ENCODE peak calls at places on chromosomes 13 and 19, in eight cellular contexts. One of them, this sample, is unnamed.
A peak's percentile ranks its signal among the peaks of the same experiment; 100 is the strongest.

GRCh38 chr19:54029930-54030490 is 33.7 kb downstream of the VSTM1 start:
- DNase-seq in ovary: peak; percentile 19
- DNase-seq in left ventricle myocardium inferior: peak; percentile 31
- DNase-seq in spleen: peak; percentile 76
- DNase-seq in HL-60: no peak
- DNase-seq in lower leg skin: no peak
- DNase-seq in HFF-Myc: peak; percentile 61
- DNase-seq in AG04450: no peak
- DNase-seq in this sample: peak; percentile 55

GRCh38 chr13:26708007-26708297 is 52.6 kb downstream of the GPR12 start:
- DNase-seq in AG04450: no peak
- DNase-seq in left ventricle myocardium inferior: no peak
- DNase-seq in lower leg skin: no peak
- DNase-seq in ovary: no peak
- DNase-seq in HFF-Myc: no peak
- DNase-seq in spleen: no peak
- DNase-seq in HL-60: no peak
- DNase-seq in this sample: no peak

GRCh38 chr19:11100064-11100463 is 10.8 kb downstream of the LDLR start:
- DNase-seq in HL-60: no peak
- DNase-seq in left ventricle myocardium inferior: no peak
- DNase-seq in spleen: no peak
- DNase-seq in HFF-Myc: no peak
- DNase-seq in AG04450: no peak
- DNase-seq in lower leg skin: no peak
- DNase-seq in ovary: no peak
- DNase-seq in this sample: no peak

GRCh38 chr19:41587101-41587837 is 11.3 kb downstream of the CEACAM21 start:
- DNase-seq in lower leg skin: no peak
- DNase-seq in HFF-Myc: no peak
- DNase-seq in left ventricle myocardium inferior: no peak
- DNase-seq in spleen: peak; percentile 19
- DNase-seq in ovary: no peak
- DNase-seq in HL-60: no peak
- DNase-seq in AG04450: no peak
- DNase-seq in this sample: no peak

GRCh38 chr19:45716314-45717130 is 14.2 kb downstream of the FBXO46 start:
- DNase-seq in lower leg skin: no peak
- DNase-seq in left ventricle myocardium inferior: no peak
- DNase-seq in ovary: peak; percentile 41
- DNase-seq in spleen: no peak
- DNase-seq in HL-60: no peak
- DNase-seq in AG04450: no peak
- DNase-seq in HFF-Myc: no peak
- DNase-seq in this sample: peak; percentile 51

GRCh38 chr13:33611016-33611805 is 206.7 kb upstream of the RFC3 start:
- DNase-seq in lower leg skin: no peak
- DNase-seq in AG04450: peak; percentile 23
- DNase-seq in HL-60: no peak
- DNase-seq in ovary: peak; percentile 39
- DNase-seq in spleen: no peak
- DNase-seq in HFF-Myc: no peak
- DNase-seq in left ventricle myocardium inferior: peak; percentile 76
- DNase-seq in this sample: peak; percentile 61

GRCh38 chr19:29843180-29844051 is 31.6 kb downstream of the CCNE1 start:
- DNase-seq in HFF-Myc: no peak
- DNase-seq in spleen: peak; percentile 88
- DNase-seq in AG04450: no peak
- DNase-seq in ovary: peak; percentile 62
- DNase-seq in HL-60: no peak
- DNase-seq in lower leg skin: no peak
- DNase-seq in left ventricle myocardium inferior: peak; percentile 36
- DNase-seq in this sample: no peak

GRCh38 chr19:58543826-58544590 is at the start of gene TRIM28:
- DNase-seq in left ventricle myocardium inferior: peak; percentile 98
- DNase-seq in HFF-Myc: peak; percentile 98
- DNase-seq in ovary: peak; percentile 100
- DNase-seq in lower leg skin: peak; percentile 100
- DNase-seq in AG04450: peak; percentile 99
- DNase-seq in spleen: peak; percentile 100
- DNase-seq in HL-60: peak; percentile 99
- DNase-seq in this sample: peak; percentile 98

GRCh38 chr13:105139048-105139379 is 1396.4 kb downstream of the EFNB2 start:
- DNase-seq in HFF-Myc: no peak
- DNase-seq in spleen: no peak
- DNase-seq in HL-60: no peak
- DNase-seq in left ventricle myocardium inferior: no peak
- DNase-seq in lower leg skin: no peak
- DNase-seq in ovary: no peak
- DNase-seq in AG04450: no peak
- DNase-seq in this sample: no peak

GRCh38 chr13:80955487-80955886 is 614.6 kb upstream of the SPRY2 start:
- DNase-seq in HFF-Myc: no peak
- DNase-seq in AG04450: no peak
- DNase-seq in HL-60: no peak
- DNase-seq in left ventricle myocardium inferior: no peak
- DNase-seq in lower leg skin: no peak
- DNase-seq in spleen: no peak
- DNase-seq in ovary: no peak
- DNase-seq in this sample: peak; percentile 58

GRCh38 chr19:383922-384800 is 24.8 kb downstream of the C2CD4C start:
- DNase-seq in spleen: peak; percentile 75
- DNase-seq in left ventricle myocardium inferior: no peak
- DNase-seq in ovary: no peak
- DNase-seq in HFF-Myc: no peak
- DNase-seq in lower leg skin: peak; percentile 77
- DNase-seq in HL-60: no peak
- DNase-seq in AG04450: no peak
- DNase-seq in this sample: no peak

DNA sequence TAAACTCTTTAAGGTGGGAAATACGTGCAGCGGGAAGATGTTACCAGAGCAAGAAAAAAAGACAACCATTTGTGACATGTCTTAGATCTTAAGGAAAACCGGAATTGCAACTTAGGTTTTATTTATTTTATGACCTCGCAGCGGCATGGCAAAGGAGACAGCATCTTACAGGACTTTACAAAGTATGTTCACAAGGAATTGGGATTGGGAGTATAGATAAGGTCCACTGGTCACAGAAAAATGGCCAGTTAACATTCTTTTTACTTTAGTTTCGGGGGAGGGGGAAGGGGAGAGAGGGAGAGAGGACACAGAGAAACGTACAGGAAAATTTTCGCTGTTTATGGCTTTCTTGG is 104.5 kb upstream of the DIAPH3 start:
- DNase-seq in left ventricle myocardium inferior: no peak
- DNase-seq in spleen: no peak
- DNase-seq in lower leg skin: no peak
- DNase-seq in HFF-Myc: no peak
- DNase-seq in AG04450: no peak
- DNase-seq in ovary: no peak
- DNase-seq in HL-60: no peak
- DNase-seq in this sample: no peak
- H3K4me3 ChIP-seq in left ventricle myocardium inferior: peak overlapping the region; percentile 58
- H3K4me3 ChIP-seq in spleen: peak overlapping the region; percentile 64
- H3K4me3 ChIP-seq in lower leg skin: no peak overlapping the region
- H3K4me3 ChIP-seq in HFF-Myc: peak overlapping the region; percentile 23
- H3K4me3 ChIP-seq in AG04450: peak overlapping the region; percentile 48
- H3K4me3 ChIP-seq in ovary: peak overlapping the region; percentile 23
- H3K4me3 ChIP-seq in HL-60: peak overlapping the region; percentile 38
- H3K4me3 ChIP-seq in this sample: peak overlapping the region; percentile 51

GRCh38 chr19:2044709-2045500 is 6.1 kb downstream of the MKNK2 start:
- DNase-seq in HFF-Myc: no peak
- DNase-seq in AG04450: no peak
- DNase-seq in left ventricle myocardium inferior: no peak
- DNase-seq in HL-60: no peak
- DNase-seq in ovary: no peak
- DNase-seq in lower leg skin: peak; percentile 84
- DNase-seq in spleen: no peak
- DNase-seq in this sample: no peak

GRCh38 chr19:2043269-2043641 is 7.8 kb downstream of the MKNK2 start:
- DNase-seq in spleen: peak; percentile 78
- DNase-seq in AG04450: no peak
- DNase-seq in lower leg skin: peak; percentile 85
- DNase-seq in HL-60: peak; percentile 28
- DNase-seq in HFF-Myc: no peak
- DNase-seq in left ventricle myocardium inferior: no peak
- DNase-seq in ovary: peak; percentile 51
- DNase-seq in this sample: no peak

GRCh38 chr19:2045501-2046045 is 5.5 kb downstream of the MKNK2 start:
- DNase-seq in left ventricle myocardium inferior: no peak
- DNase-seq in spleen: peak; percentile 78
- DNase-seq in lower leg skin: peak; percentile 87
- DNase-seq in AG04450: no peak
- DNase-seq in HFF-Myc: no peak
- DNase-seq in HL-60: no peak
- DNase-seq in ovary: no peak
- DNase-seq in this sample: no peak

GRCh38 chr19:2042485-2043268 is 8.4 kb downstream of the MKNK2 start:
- DNase-seq in left ventricle myocardium inferior: no peak
- DNase-seq in lower leg skin: peak; percentile 93
- DNase-seq in ovary: peak; percentile 79
- DNase-seq in spleen: peak; percentile 89
- DNase-seq in AG04450: no peak
- DNase-seq in HL-60: peak; percentile 38
- DNase-seq in HFF-Myc: no peak
- DNase-seq in this sample: no peak

DNA sequence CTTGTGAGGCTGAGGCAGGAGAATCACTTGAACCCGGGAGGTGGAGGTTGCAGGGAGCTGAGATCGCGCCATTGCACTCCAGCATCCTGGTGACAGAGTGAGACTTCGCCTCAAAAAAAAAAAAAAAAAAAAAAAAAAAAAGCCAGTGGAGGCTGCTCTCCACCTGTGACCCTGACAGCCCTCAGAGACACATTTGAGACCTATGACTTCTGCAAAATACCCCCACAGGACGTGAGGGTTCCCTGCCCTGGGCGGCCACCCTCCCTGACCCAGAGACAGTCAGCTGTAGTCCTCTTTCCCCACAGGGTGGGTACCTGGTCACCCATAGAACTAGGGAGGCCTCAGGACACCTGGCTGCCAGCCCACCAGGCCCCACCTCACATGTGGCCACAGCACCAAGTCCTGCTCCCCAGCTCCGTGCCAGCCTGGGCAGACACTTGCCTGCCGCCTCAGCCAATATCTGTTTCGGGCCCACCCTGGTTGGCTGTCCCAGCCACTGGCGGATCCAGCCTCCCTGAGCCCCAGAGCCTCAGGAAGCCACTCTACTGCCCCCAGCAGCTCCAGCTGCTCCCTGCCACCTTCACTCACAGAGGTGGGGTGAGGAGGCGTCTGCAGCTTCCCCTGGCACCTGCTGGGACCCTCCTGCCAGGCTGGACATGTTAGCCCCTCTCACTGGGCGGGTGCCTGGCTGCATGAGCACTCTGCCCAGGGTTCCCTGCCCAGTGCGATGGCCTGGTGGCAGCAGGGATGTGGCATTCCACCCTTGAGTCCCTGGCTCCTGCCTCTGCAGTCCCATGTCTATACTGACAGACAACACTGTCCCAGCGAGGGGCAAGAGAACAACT is 7.0 kb downstream of the MKNK2 start:
- DNase-seq in left ventricle myocardium inferior: no peak
- DNase-seq in spleen: peak; percentile 84
- DNase-seq in HFF-Myc: no peak
- DNase-seq in AG04450: no peak
- DNase-seq in lower leg skin: peak; percentile 85
- DNase-seq in HL-60: peak; percentile 29
- DNase-seq in ovary: peak; percentile 49
- DNase-seq in this sample: no peak
- TF ChIP-seq CTCF in left ventricle myocardium inferior: peak; percentile 11
- TF ChIP-seq CTCF in spleen: no peak
- TF ChIP-seq CTCF in HFF-Myc: no peak
- TF ChIP-seq CTCF in AG04450: no peak
- TF ChIP-seq CTCF in lower leg skin: no peak
- TF ChIP-seq CTCF in HL-60: no peak
- TF ChIP-seq CTCF in ovary: no peak
- TF ChIP-seq CTCF in this sample: no peak

DNA sequence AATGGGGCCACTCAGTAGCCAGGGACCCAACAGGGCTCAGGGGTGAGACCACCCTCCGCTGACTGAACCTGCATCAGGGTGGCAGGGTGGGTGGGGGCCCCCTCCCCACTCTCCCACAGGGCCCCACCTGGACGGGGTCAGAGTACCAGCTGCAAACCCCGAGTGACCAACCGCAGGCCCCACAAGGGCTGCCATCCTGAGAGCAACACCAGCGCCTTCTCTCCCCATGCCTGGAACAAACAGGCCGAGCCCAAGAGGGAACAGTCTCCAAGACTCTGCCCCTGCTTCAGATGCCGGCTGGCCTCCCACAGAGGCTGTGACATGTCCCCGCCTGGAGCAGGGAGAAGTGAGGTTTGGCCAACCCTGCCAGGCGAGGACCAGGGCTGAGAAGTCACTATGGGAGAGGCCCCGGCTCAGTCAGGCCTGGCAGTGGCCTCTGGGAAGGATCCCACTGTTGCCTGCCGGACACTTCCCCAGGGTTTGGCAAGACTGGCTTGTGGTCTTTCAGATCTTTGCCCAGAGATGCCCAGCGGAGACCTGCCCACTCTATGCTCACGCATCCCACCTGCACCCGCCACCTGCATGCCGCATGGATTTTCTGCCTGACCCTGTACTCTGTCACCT is 27.2 kb downstream of the MPND start:
- DNase-seq in HFF-Myc: no peak
- DNase-seq in ovary: peak; percentile 33
- DNase-seq in lower leg skin: peak; percentile 83
- DNase-seq in HL-60: no peak
- DNase-seq in left ventricle myocardium inferior: no peak
- DNase-seq in spleen: no peak
- DNase-seq in AG04450: no peak
- DNase-seq in this sample: no peak
- H3K4me3 ChIP-seq in HFF-Myc: no peak overlapping the region
- H3K4me3 ChIP-seq in ovary: no peak overlapping the region
- H3K4me3 ChIP-seq in lower leg skin: no peak overlapping the region
- H3K4me3 ChIP-seq in HL-60: no peak overlapping the region
- H3K4me3 ChIP-seq in left ventricle myocardium inferior: peak overlapping the region; percentile 50
- H3K4me3 ChIP-seq in spleen: peak overlapping the region; percentile 66
- H3K4me3 ChIP-seq in AG04450: no peak overlapping the region
- H3K4me3 ChIP-seq in this sample: no peak overlapping the region

GRCh38 chr19:19218911-19219310 is 7.2 kb downstream of the NCAN start:
- DNase-seq in spleen: no peak
- DNase-seq in HFF-Myc: no peak
- DNase-seq in AG04450: no peak
- DNase-seq in lower leg skin: no peak
- DNase-seq in ovary: no peak
- DNase-seq in left ventricle myocardium inferior: no peak
- DNase-seq in HL-60: no peak
- DNase-seq in this sample: no peak

GRCh38 chr19:19215792-19216191 is 4.0 kb downstream of the NCAN start:
- DNase-seq in lower leg skin: no peak
- DNase-seq in spleen: no peak
- DNase-seq in AG04450: no peak
- DNase-seq in HFF-Myc: no peak
- DNase-seq in HL-60: no peak
- DNase-seq in ovary: no peak
- DNase-seq in left ventricle myocardium inferior: no peak
- DNase-seq in this sample: no peak

GRCh38 chr19:19214892-19215291 is 3.1 kb downstream of the NCAN start:
- DNase-seq in HL-60: no peak
- DNase-seq in ovary: peak; percentile 60
- DNase-seq in lower leg skin: no peak
- DNase-seq in left ventricle myocardium inferior: no peak
- DNase-seq in HFF-Myc: no peak
- DNase-seq in spleen: no peak
- DNase-seq in AG04450: peak; percentile 21
- DNase-seq in this sample: peak; percentile 48

GRCh38 chr19:19213822-19214558 is 2.2 kb downstream of the NCAN start:
- DNase-seq in lower leg skin: no peak
- DNase-seq in AG04450: no peak
- DNase-seq in ovary: no peak
- DNase-seq in left ventricle myocardium inferior: no peak
- DNase-seq in HL-60: no peak
- DNase-seq in HFF-Myc: no peak
- DNase-seq in spleen: no peak
- DNase-seq in this sample: no peak

GRCh38 chr19:19217110-19217509 is 5.4 kb downstream of the NCAN start:
- DNase-seq in HFF-Myc: no peak
- DNase-seq in HL-60: no peak
- DNase-seq in lower leg skin: no peak
- DNase-seq in ovary: no peak
- DNase-seq in AG04450: no peak
- DNase-seq in left ventricle myocardium inferior: no peak
- DNase-seq in spleen: no peak
- DNase-seq in this sample: no peak
- TF ChIP-seq CTCF in HFF-Myc: no peak
- TF ChIP-seq CTCF in HL-60: no peak
- TF ChIP-seq CTCF in lower leg skin: no peak
- TF ChIP-seq CTCF in ovary: no peak
- TF ChIP-seq CTCF in AG04450: no peak
- TF ChIP-seq CTCF in left ventricle myocardium inferior: no peak
- TF ChIP-seq CTCF in spleen: no peak
- TF ChIP-seq CTCF in this sample: no peak

This sample was measured in epithelial cell of esophagus.